ENCODE peak calls at places on chromosomes 12 and 14, in four cellular contexts. One of them, this sample, is unnamed.

GRCh38 chr12:63995512-63995911 is 151.0 kb downstream of the SRGAP1 start:
- DNase-seq in ovary: no peak
- DNase-seq in B cell: no peak
- DNase-seq in stomach: no peak
- DNase-seq in this sample: no peak

GRCh38 chr12:18430425-18431048 is 169.2 kb downstream of the PIK3C2G start:
- DNase-seq in ovary: no peak
- DNase-seq in B cell: no peak
- DNase-seq in stomach: peak
- DNase-seq in this sample: peak

GRCh38 chr12:57085999-57086950 is 2.6 kb upstream of the NAB2 start:
- DNase-seq in B cell: peak
- DNase-seq in stomach: peak
- DNase-seq in ovary: peak
- DNase-seq in this sample: peak

GRCh38 chr12:33786532-33786931 is 235.8 kb upstream of the ALG10 start:
- DNase-seq in ovary: no peak
- DNase-seq in stomach: no peak
- DNase-seq in B cell: no peak
- DNase-seq in this sample: no peak

GRCh38 chr12:115213538-115213961 is 529.6 kb upstream of the TBX3 start:
- DNase-seq in B cell: no peak
- DNase-seq in ovary: no peak
- DNase-seq in stomach: no peak
- DNase-seq in this sample: no peak

GRCh38 chr14:105091335-105092123 is 26.3 kb upstream of the GPR132 start:
- DNase-seq in stomach: peak
- DNase-seq in ovary: peak
- DNase-seq in B cell: no peak
- DNase-seq in this sample: peak

GRCh38 chr14:76500480-76500879 is 124.5 kb downstream of the ESRRB start:
- DNase-seq in ovary: no peak
- DNase-seq in stomach: no peak
- DNase-seq in B cell: no peak
- DNase-seq in this sample: no peak

GRCh38 chr12:11877102-11877826 is 193.5 kb upstream of the BCL2L14 start:
- DNase-seq in ovary: no peak
- DNase-seq in B cell: no peak
- DNase-seq in stomach: no peak
- DNase-seq in this sample: no peak

GRCh38 chr14:98189077-98189476 is 1082.9 kb downstream of the BCL11B start:
- DNase-seq in B cell: no peak
- DNase-seq in ovary: no peak
- DNase-seq in stomach: no peak
- DNase-seq in this sample: no peak

GRCh38 chr12:47340391-47341015 is 260.7 kb upstream of the AMIGO2 start:
- DNase-seq in B cell: no peak
- DNase-seq in ovary: no peak
- DNase-seq in stomach: no peak
- DNase-seq in this sample: no peak

GRCh38 chr12:13435535-13435934 is 239.0 kb downstream of the EMP1 start:
- DNase-seq in B cell: no peak
- DNase-seq in ovary: no peak
- DNase-seq in stomach: no peak
- DNase-seq in this sample: no peak

GRCh38 chr12:132056320-132056719 is 87.8 kb downstream of the DDX51 start:
- DNase-seq in ovary: no peak
- DNase-seq in B cell: no peak
- DNase-seq in stomach: no peak
- DNase-seq in this sample: no peak

GRCh38 chr12:2959508-2960431 is 573 bp downstream of the TEAD4 start:
- DNase-seq in ovary: peak
- DNase-seq in B cell: peak
- DNase-seq in stomach: peak
- DNase-seq in this sample: peak

GRCh38 chr12:121404734-121405133 is 4.8 kb downstream of the RNF34 start:
- DNase-seq in B cell: no peak
- DNase-seq in stomach: peak
- DNase-seq in ovary: no peak
- DNase-seq in this sample: no peak

GRCh38 chr12:88142610-88142991 is 494 bp downstream of the TMTC3 start:
- DNase-seq in ovary: peak
- DNase-seq in stomach: peak
- DNase-seq in B cell: peak
- DNase-seq in this sample: peak

GRCh38 chr14:50542941-50543418 is 10.6 kb upstream of the MAP4K5 start:
- DNase-seq in stomach: peak
- DNase-seq in ovary: no peak
- DNase-seq in B cell: peak
- DNase-seq in this sample: peak

GRCh38 chr14:95597784-95598204 is 62.9 kb downstream of the GLRX5 start:
- DNase-seq in B cell: no peak
- DNase-seq in ovary: peak
- DNase-seq in stomach: no peak
- DNase-seq in this sample: peak

GRCh38 chr12:120662879-120663278 is 22.5 kb downstream of the CABP1 start:
- DNase-seq in ovary: no peak
- DNase-seq in stomach: no peak
- DNase-seq in B cell: peak
- DNase-seq in this sample: peak

GRCh38 chr12:95963104-95963503 is 20.0 kb downstream of the AMDHD1 start:
- DNase-seq in B cell: no peak
- DNase-seq in stomach: no peak
- DNase-seq in ovary: no peak
- DNase-seq in this sample: no peak

GRCh38 chr12:84803661-84804060 is 108.9 kb downstream of the SLC6A15 start:
- DNase-seq in ovary: no peak
- DNase-seq in B cell: no peak
- DNase-seq in stomach: no peak
- DNase-seq in this sample: no peak

GRCh38 chr14:37791384-37792036 is 196.1 kb downstream of the TTC6 start:
- DNase-seq in stomach: no peak
- DNase-seq in ovary: no peak
- DNase-seq in B cell: no peak
- DNase-seq in this sample: no peak

GRCh38 chr12:53093777-53094393 is 3.6 kb upstream of the IGFBP6 start:
- DNase-seq in B cell: no peak
- DNase-seq in ovary: peak
- DNase-seq in stomach: peak
- DNase-seq in this sample: no peak

GRCh38 chr14:85531594-85532391 is 1.8 kb downstream of the FLRT2 start:
- DNase-seq in B cell: no peak
- DNase-seq in stomach: peak
- DNase-seq in ovary: peak
- DNase-seq in this sample: peak

GRCh38 chr12:13193403-13194100 is 3.0 kb upstream of the EMP1 start:
- DNase-seq in B cell: no peak
- DNase-seq in ovary: no peak
- DNase-seq in stomach: no peak
- DNase-seq in this sample: no peak

GRCh38 chr14:32618991-32619390 is 289.9 kb downstream of the AKAP6 start:
- DNase-seq in stomach: no peak
- DNase-seq in ovary: no peak
- DNase-seq in B cell: no peak
- DNase-seq in this sample: no peak

DNA sequence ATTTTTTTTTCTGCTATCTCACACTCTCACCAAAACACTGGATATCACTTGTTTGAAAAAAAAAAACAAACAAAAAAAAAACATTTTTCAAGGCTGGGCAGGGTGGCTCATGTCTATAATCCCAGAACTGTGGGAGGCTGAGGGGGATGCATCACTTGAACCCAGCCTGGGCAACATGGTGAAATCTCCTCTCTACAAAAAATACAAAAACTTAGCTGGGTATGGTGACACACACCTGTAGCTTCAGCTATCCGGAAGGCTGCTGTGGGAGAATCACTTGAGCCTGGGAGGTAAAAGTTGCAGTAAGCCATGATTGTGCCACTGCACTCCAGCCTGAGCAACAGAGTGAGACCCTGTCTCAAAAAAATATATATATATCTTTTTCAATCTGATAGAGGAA is 66.2 kb downstream of the EPS8 start:
- DNase-seq in stomach: no peak
- DNase-seq in B cell: no peak
- DNase-seq in ovary: no peak
- DNase-seq in this sample: no peak
- TF ChIP-seq CTCF in stomach: no peak
- TF ChIP-seq CTCF in B cell: no peak
- TF ChIP-seq CTCF in ovary: no peak
- TF ChIP-seq CTCF in this sample: no peak

DNA sequence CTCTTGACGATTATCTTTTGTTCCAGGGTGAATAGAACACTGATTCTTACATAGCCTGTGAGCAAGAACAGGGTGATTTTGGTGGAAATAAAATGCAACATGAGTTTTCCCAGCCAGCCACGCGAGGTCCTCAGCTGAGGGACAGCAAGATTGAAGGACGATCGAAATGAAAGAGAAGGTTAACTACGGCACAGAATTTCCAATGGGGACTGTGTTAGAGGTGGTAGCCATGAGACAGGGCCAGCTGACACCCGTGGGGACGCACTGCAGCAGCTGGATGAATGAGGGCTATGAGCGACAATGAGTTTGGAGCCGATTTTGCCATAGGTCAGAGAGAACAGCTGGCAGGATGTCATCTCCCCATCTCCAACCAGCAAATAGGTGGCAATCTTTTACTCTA is 243.4 kb upstream of the PELI2 start:
- DNase-seq in ovary: no peak
- DNase-seq in stomach: no peak
- DNase-seq in B cell: no peak
- DNase-seq in this sample: no peak
- TF ChIP-seq CTCF in ovary: no peak
- TF ChIP-seq CTCF in stomach: no peak
- TF ChIP-seq CTCF in B cell: no peak
- TF ChIP-seq CTCF in this sample: no peak

DNA sequence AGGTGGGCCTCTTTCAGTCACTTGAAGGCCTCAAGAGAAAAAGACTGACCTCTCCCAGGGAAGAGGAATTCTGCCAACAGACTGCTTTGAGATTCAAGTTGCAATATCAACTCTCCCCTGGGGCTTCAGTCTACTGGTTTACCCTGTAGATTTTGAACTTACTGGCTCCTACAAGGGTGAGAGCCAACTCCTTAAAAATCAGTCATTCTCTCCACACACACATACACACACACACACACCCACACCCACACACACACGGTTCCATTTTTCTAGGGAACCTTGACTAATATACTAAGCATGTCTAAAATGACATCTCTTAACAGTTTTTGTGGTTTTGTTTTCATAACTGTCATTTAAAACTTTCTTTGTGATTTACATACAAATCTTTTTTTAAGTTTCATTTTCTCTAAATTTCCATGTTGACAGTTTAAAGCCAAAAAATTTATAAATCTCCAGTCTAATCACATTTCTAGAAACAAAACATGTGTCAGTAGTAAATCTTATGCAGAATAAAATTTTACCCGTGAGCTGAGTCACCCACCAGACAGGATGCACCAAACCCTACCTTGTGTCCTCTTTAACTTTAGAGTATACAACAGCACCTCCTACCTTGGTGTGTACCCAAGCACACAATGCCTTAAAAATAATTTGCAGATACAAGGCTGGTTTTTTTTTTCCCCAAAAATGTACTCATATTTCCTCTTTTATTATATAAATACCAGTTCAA is 394.6 kb downstream of the AEBP2 start:
- DNase-seq in ovary: no peak
- DNase-seq in B cell: no peak
- DNase-seq in stomach: no peak
- DNase-seq in this sample: no peak
- TF ChIP-seq CTCF in ovary: no peak
- TF ChIP-seq CTCF in B cell: no peak
- TF ChIP-seq CTCF in stomach: no peak
- TF ChIP-seq CTCF in this sample: no peak

DNA sequence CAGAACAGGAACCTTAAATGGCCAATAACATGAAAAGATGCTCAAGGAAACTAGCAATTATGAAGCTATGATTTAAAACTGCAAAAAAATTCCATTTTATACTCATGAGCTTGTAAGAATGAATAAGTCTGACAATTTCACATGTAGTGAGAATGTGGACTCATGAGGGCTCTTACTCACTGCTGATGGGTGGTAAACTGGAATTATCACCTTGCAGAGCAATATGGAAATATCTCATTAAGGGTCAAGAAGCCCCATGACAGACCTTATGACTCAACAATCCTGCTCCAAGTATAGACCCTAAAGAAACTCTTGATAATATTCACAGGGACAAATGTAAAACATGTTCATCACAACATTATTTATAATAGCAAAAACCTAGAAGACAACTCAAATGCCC is 23.5 kb upstream of the SMAGP start:
- DNase-seq in stomach: no peak
- DNase-seq in B cell: no peak
- DNase-seq in ovary: no peak
- DNase-seq in this sample: no peak
- TF ChIP-seq CTCF in stomach: no peak
- TF ChIP-seq CTCF in B cell: no peak
- TF ChIP-seq CTCF in ovary: no peak
- TF ChIP-seq CTCF in this sample: no peak

GRCh38 chr12:107929436-107929835 is 154.9 kb downstream of the ASCL4 start:
- DNase-seq in ovary: no peak
- DNase-seq in stomach: no peak
- DNase-seq in B cell: no peak
- DNase-seq in this sample: peak
- TF ChIP-seq CTCF in ovary: no peak
- TF ChIP-seq CTCF in stomach: no peak
- TF ChIP-seq CTCF in B cell: no peak
- TF ChIP-seq CTCF in this sample: no peak

DNA sequence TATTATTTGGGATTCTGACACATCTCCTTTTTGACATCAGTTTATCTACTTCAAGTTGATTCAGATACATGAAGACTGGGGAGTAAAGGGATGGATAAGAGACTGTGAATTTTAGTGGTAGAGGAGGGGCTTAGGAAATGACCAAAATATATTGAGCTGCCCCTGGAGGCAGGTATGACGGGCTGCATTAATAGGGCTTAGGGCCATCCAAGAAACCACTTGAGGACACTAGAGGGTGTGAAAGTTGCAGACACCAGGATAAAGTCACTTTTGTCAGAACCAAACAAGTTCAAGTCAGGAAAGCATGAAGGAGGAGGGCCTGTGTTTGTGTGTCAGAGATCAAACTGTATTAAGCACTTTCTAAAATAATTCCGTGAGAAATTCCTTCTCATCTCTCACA is 137.1 kb downstream of the SLC38A1 start:
- DNase-seq in stomach: no peak
- DNase-seq in ovary: no peak
- DNase-seq in B cell: no peak
- DNase-seq in this sample: no peak
- TF ChIP-seq CTCF in stomach: no peak
- TF ChIP-seq CTCF in ovary: no peak
- TF ChIP-seq CTCF in B cell: no peak
- TF ChIP-seq CTCF in this sample: no peak

GRCh38 chr12:93990832-93991748 is 157.3 kb upstream of the PLXNC1 start:
- DNase-seq in ovary: no peak
- DNase-seq in stomach: no peak
- DNase-seq in B cell: no peak
- DNase-seq in this sample: no peak
- TF ChIP-seq CTCF in ovary: no peak
- TF ChIP-seq CTCF in stomach: no peak
- TF ChIP-seq CTCF in B cell: no peak
- TF ChIP-seq CTCF in this sample: no peak